ENCODE peak calls at places on chromosomes 16 and 17, in four cellular contexts. K, G, M and U are unnamed samples.

GRCh38 chr16:67801889-67802288 is 4.5 kb downstream of the RANBP10 start:
- DNase-seq in K (no peak), M (no peak), G (peak), U (no peak)

GRCh38 chr16:47731252-47731651 is 270.1 kb downstream of the PHKB start:
- DNase-seq in G (no peak), M (peak), K (no peak), U (no peak)

GRCh38 chr17:1574697-1575471 is 12.3 kb upstream of the PITPNA start:
- DNase-seq in K (peak), G (no peak), M (no peak), U (no peak)

GRCh38 chr17:75194879-75195278 is 10.6 kb upstream of the NUP85 start:
- DNase-seq in G (no peak), M (no peak), K (no peak), U (no peak)

GRCh38 chr17:44170499-44171201 is at the start of gene ASB16:
- DNase-seq in K (peak), M (no peak), G (no peak), U (no peak)

GRCh38 chr17:49600949-49601348 is 25.3 kb downstream of the NXPH3 start:
- DNase-seq in K (no peak), M (no peak), G (no peak), U (no peak)

GRCh38 chr17:45955326-45955725 is 43.7 kb upstream of the STH start:
- DNase-seq in G (no peak), M (no peak), K (no peak), U (no peak)

GRCh38 chr17:1294157-1294717 is 14.8 kb downstream of the TRARG1 start:
- DNase-seq in G (no peak), K (no peak), M (no peak), U (no peak)

GRCh38 chr17:81576621-81577277 is 24.6 kb upstream of the FAAP100 start:
- DNase-seq in M (no peak), G (no peak), K (no peak), U (no peak)

GRCh38 chr17:79945591-79946255 is 89.9 kb downstream of the TBC1D16 start:
- DNase-seq in M (no peak), K (peak), G (no peak), U (no peak)

GRCh38 chr17:48113201-48113676 is 5.7 kb downstream of the SNX11 start:
- DNase-seq in M (no peak), G (peak), K (no peak), U (no peak)

GRCh38 chr16:23833960-23834685 is 1.7 kb upstream of the PRKCB start:
- DNase-seq in G (no peak), K (no peak), M (no peak), U (no peak)

GRCh38 chr16:50121278-50121677 is 31.8 kb upstream of the TENT4B start:
- DNase-seq in G (no peak), M (no peak), K (no peak), U (no peak)

GRCh38 chr16:50270510-50271147 is 4.3 kb downstream of the ADCY7 start:
- DNase-seq in G (no peak), M (no peak), K (no peak), U (no peak)

GRCh38 chr16:72961115-72961832 is 86.7 kb downstream of the ZFHX3 start:
- DNase-seq in K (peak), G (no peak), M (no peak), U (no peak)

GRCh38 chr17:50029185-50029584 is 26.7 kb upstream of the ITGA3 start:
- DNase-seq in M (no peak), K (peak), G (no peak), U (no peak)

GRCh38 chr17:77526728-77527355 is 386.1 kb downstream of the SEC14L1 start:
- DNase-seq in M (no peak), G (no peak), K (no peak), U (no peak)

GRCh38 chr16:68754117-68754792 is 17.2 kb downstream of the CDH1 start:
- DNase-seq in M (no peak), G (no peak), K (no peak), U (no peak)

GRCh38 chr16:10938321-10938720 is 3.9 kb downstream of the DEXI start:
- DNase-seq in K (no peak), G (no peak), M (no peak), U (no peak)

GRCh38 chr17:63431939-63432804 is 13.9 kb downstream of the CYB561 start:
- DNase-seq in M (no peak), K (peak), G (no peak), U (no peak)

GRCh38 chr17:82946081-82946480 is 106.3 kb upstream of the ZNF750 start:
- DNase-seq in K (no peak), G (no peak), M (no peak), U (no peak)

GRCh38 chr17:16917995-16918394 is 53.9 kb downstream of the TNFRSF13B start:
- DNase-seq in K (no peak), G (no peak), M (no peak), U (no peak)

GRCh38 chr16:66928702-66929388 is 3.5 kb upstream of the RRAD start:
- DNase-seq in G (no peak), M (no peak), K (peak), U (no peak)